ENCODE peak calls at places on chromosomes 6 and 20, in seven cellular contexts. One of them, this sample, is unnamed.

GRCh38 chr6:56292505-56293181 is 45.3 kb upstream of the COL21A1 start:
- DNase-seq in body of pancreas: no peak
- DNase-seq in A549: peak; percentile 67
- DNase-seq in spleen: no peak
- DNase-seq in Peyer's patch: no peak
- DNase-seq in uterus: no peak
- DNase-seq in H54: peak; percentile 14
- DNase-seq in this sample: no peak

GRCh38 chr6:122817766-122818165 is 28.7 kb downstream of the SMPDL3A start:
- DNase-seq in A549: no peak
- DNase-seq in body of pancreas: no peak
- DNase-seq in H54: no peak
- DNase-seq in uterus: no peak
- DNase-seq in Peyer's patch: no peak
- DNase-seq in spleen: no peak
- DNase-seq in this sample: no peak

GRCh38 chr6:16361861-16362260 is 123.5 kb downstream of the GMPR start:
- DNase-seq in body of pancreas: no peak
- DNase-seq in A549: no peak
- DNase-seq in H54: no peak
- DNase-seq in uterus: no peak
- DNase-seq in spleen: no peak
- DNase-seq in Peyer's patch: peak; percentile 60
- DNase-seq in this sample: no peak

GRCh38 chr6:137271245-137272183 is 52.3 kb upstream of the IFNGR1 start:
- DNase-seq in H54: no peak
- DNase-seq in Peyer's patch: no peak
- DNase-seq in uterus: no peak
- DNase-seq in A549: peak; percentile 60
- DNase-seq in spleen: no peak
- DNase-seq in body of pancreas: no peak
- DNase-seq in this sample: no peak

GRCh38 chr20:14580426-14581074 is 243.1 kb upstream of the FLRT3 start:
- DNase-seq in uterus: no peak
- DNase-seq in Peyer's patch: no peak
- DNase-seq in A549: peak; percentile 21
- DNase-seq in H54: no peak
- DNase-seq in body of pancreas: no peak
- DNase-seq in spleen: no peak
- DNase-seq in this sample: no peak

GRCh38 chr6:43669050-43669921 is 18.3 kb downstream of the MRPS18A start:
- DNase-seq in spleen: no peak
- DNase-seq in body of pancreas: peak; percentile 45
- DNase-seq in H54: no peak
- DNase-seq in A549: no peak
- DNase-seq in uterus: peak; percentile 87
- DNase-seq in Peyer's patch: no peak
- DNase-seq in this sample: peak; percentile 88

GRCh38 chr6:42629845-42630244 is 66.0 kb downstream of the UBR2 start:
- DNase-seq in uterus: no peak
- DNase-seq in A549: no peak
- DNase-seq in H54: no peak
- DNase-seq in Peyer's patch: no peak
- DNase-seq in body of pancreas: no peak
- DNase-seq in spleen: no peak
- DNase-seq in this sample: no peak

GRCh38 chr6:68042339-68043121 is 592.6 kb upstream of the ADGRB3 start:
- DNase-seq in body of pancreas: no peak
- DNase-seq in Peyer's patch: no peak
- DNase-seq in H54: no peak
- DNase-seq in uterus: no peak
- DNase-seq in spleen: no peak
- DNase-seq in A549: no peak
- DNase-seq in this sample: no peak

GRCh38 chr6:45382391-45382790 is 4.7 kb upstream of the SUPT3H start:
- DNase-seq in body of pancreas: no peak
- DNase-seq in spleen: no peak
- DNase-seq in uterus: no peak
- DNase-seq in Peyer's patch: no peak
- DNase-seq in A549: no peak
- DNase-seq in H54: no peak
- DNase-seq in this sample: no peak

GRCh38 chr20:10578607-10579006 is 95.2 kb downstream of the JAG1 start:
- DNase-seq in uterus: no peak
- DNase-seq in spleen: no peak
- DNase-seq in body of pancreas: no peak
- DNase-seq in H54: no peak
- DNase-seq in A549: peak; percentile 59
- DNase-seq in Peyer's patch: no peak
- DNase-seq in this sample: no peak

GRCh38 chr6:110949679-110950285 is 8.7 kb upstream of the GTF3C6 start:
- DNase-seq in spleen: no peak
- DNase-seq in Peyer's patch: no peak
- DNase-seq in H54: no peak
- DNase-seq in body of pancreas: no peak
- DNase-seq in A549: peak; percentile 38
- DNase-seq in uterus: no peak
- DNase-seq in this sample: no peak

GRCh38 chr6:139943391-139943790 is 568.9 kb upstream of the CITED2 start:
- DNase-seq in Peyer's patch: no peak
- DNase-seq in spleen: no peak
- DNase-seq in body of pancreas: no peak
- DNase-seq in A549: peak; percentile 44
- DNase-seq in H54: peak; percentile 12
- DNase-seq in uterus: no peak
- DNase-seq in this sample: no peak

GRCh38 chr6:56613247-56613851 is 29.3 kb downstream of the DST start:
- DNase-seq in spleen: no peak
- DNase-seq in A549: no peak
- DNase-seq in Peyer's patch: no peak
- DNase-seq in body of pancreas: no peak
- DNase-seq in uterus: no peak
- DNase-seq in H54: no peak
- DNase-seq in this sample: no peak

GRCh38 chr20:19254086-19254821 is 41.8 kb downstream of the SLC24A3 start:
- DNase-seq in A549: no peak
- DNase-seq in body of pancreas: no peak
- DNase-seq in uterus: no peak
- DNase-seq in spleen: no peak
- DNase-seq in H54: no peak
- DNase-seq in Peyer's patch: no peak
- DNase-seq in this sample: no peak

GRCh38 chr6:34341481-34341971 is 50.9 kb downstream of the NUDT3 start:
- DNase-seq in body of pancreas: peak; percentile 25
- DNase-seq in H54: peak; percentile 21
- DNase-seq in uterus: peak; percentile 37
- DNase-seq in Peyer's patch: no peak
- DNase-seq in spleen: no peak
- DNase-seq in A549: no peak
- DNase-seq in this sample: no peak

GRCh38 chr20:8490076-8490830 is 358.2 kb downstream of the PLCB1 start:
- DNase-seq in A549: no peak
- DNase-seq in H54: no peak
- DNase-seq in Peyer's patch: no peak
- DNase-seq in spleen: no peak
- DNase-seq in uterus: no peak
- DNase-seq in body of pancreas: no peak
- DNase-seq in this sample: no peak

GRCh38 chr6:39335780-39336541 is 13.5 kb upstream of the KCNK16 start:
- DNase-seq in spleen: no peak
- DNase-seq in Peyer's patch: no peak
- DNase-seq in H54: peak; percentile 42
- DNase-seq in A549: no peak
- DNase-seq in body of pancreas: no peak
- DNase-seq in uterus: no peak
- DNase-seq in this sample: peak; percentile 46

DNA sequence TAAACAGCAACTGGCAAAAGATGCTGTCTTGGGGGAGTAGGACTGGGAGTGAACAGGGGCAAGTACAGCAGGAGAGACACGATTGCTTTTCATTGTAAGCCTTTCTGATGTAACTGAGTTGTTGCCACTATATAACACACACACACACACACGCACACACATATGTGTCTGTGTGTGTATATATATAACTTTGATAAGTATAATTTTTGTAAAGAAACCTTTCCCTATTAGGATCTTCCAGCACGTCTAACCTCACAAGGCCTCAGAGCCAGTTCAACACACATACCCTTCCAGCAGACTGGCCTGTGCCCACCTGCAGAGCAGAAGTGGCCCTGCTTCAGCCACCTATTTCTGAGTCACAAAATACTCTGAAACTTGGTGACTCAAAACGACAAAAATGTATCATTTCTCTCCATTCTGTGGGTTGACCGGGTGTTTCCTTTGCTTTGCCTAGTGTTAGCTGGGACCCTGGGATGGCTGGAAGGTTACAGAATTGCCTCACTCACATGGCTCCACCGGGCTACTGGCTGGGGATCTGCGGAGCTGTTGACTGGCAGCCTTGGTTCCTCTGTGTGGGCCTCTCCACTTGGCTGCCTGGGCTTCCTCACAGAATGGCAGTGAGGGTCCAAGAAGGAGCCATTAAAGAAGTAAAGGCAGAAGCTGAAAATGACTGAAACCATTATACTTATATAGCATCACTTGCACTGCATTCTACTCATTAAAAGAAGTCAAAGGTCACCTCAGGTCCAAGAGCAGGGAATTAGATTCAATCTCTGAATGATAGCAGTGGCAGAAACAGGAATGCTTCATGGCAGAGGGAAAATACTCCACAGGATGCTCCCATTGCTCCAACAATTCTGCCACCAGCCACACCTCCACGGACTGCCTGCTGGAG is 126.4 kb downstream of the BANF2 start:
- DNase-seq in H54: no peak
- DNase-seq in A549: no peak
- DNase-seq in spleen: no peak
- DNase-seq in body of pancreas: no peak
- DNase-seq in uterus: no peak
- DNase-seq in Peyer's patch: no peak
- DNase-seq in this sample: no peak
- TF ChIP-seq POLR2A in H54: no peak
- TF ChIP-seq POLR2A in A549: no peak
- TF ChIP-seq POLR2A in spleen: no peak
- TF ChIP-seq POLR2A in body of pancreas: no peak
- TF ChIP-seq POLR2A in uterus: no peak
- TF ChIP-seq POLR2A in Peyer's patch: no peak
- TF ChIP-seq POLR2A in this sample: no peak

GRCh38 chr6:705047-705446 is 12.1 kb upstream of the EXOC2 start:
- DNase-seq in Peyer's patch: no peak
- DNase-seq in uterus: no peak
- DNase-seq in H54: no peak
- DNase-seq in A549: no peak
- DNase-seq in body of pancreas: no peak
- DNase-seq in spleen: no peak
- DNase-seq in this sample: no peak
- TF ChIP-seq POLR2A in Peyer's patch: no peak
- TF ChIP-seq POLR2A in uterus: no peak
- TF ChIP-seq POLR2A in H54: no peak
- TF ChIP-seq POLR2A in A549: no peak
- TF ChIP-seq POLR2A in body of pancreas: no peak
- TF ChIP-seq POLR2A in spleen: no peak
- TF ChIP-seq POLR2A in this sample: no peak

DNA sequence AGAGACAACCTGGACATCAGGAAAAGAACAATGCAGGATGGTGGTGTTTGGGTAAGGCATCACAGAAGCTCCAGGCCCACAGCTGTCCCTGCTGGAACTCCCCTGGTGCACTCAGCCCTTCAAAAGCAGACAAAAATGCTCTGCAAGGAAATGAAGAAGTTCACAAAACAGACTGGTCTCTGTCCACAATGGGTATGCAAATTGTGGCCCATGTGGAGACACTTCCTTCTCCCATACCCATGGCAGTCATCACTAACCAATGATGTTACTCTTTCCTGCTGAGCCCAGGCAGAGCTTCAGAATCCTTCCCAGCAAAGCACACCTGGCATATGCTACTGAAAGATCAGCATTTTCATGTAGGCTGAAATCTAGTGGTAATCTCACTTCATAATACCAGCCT is 42.6 kb upstream of the PXDC1 start:
- DNase-seq in Peyer's patch: no peak
- DNase-seq in A549: no peak
- DNase-seq in spleen: no peak
- DNase-seq in uterus: no peak
- DNase-seq in H54: no peak
- DNase-seq in body of pancreas: no peak
- DNase-seq in this sample: no peak
- TF ChIP-seq POLR2A in Peyer's patch: no peak
- TF ChIP-seq POLR2A in A549: no peak
- TF ChIP-seq POLR2A in spleen: no peak
- TF ChIP-seq POLR2A in uterus: no peak
- TF ChIP-seq POLR2A in H54: no peak
- TF ChIP-seq POLR2A in body of pancreas: no peak
- TF ChIP-seq POLR2A in this sample: no peak

GRCh38 chr6:152299336-152299735 is 337.8 kb downstream of the SYNE1 start:
- DNase-seq in uterus: no peak
- DNase-seq in spleen: no peak
- DNase-seq in H54: no peak
- DNase-seq in Peyer's patch: no peak
- DNase-seq in body of pancreas: no peak
- DNase-seq in A549: no peak
- DNase-seq in this sample: no peak

GRCh38 chr6:152301021-152301805 is 335.9 kb downstream of the SYNE1 start:
- DNase-seq in spleen: no peak
- DNase-seq in A549: no peak
- DNase-seq in Peyer's patch: no peak
- DNase-seq in body of pancreas: no peak
- DNase-seq in H54: no peak
- DNase-seq in uterus: no peak
- DNase-seq in this sample: no peak

GRCh38 chr6:152300517-152300916 is 336.6 kb downstream of the SYNE1 start:
- DNase-seq in uterus: no peak
- DNase-seq in Peyer's patch: no peak
- DNase-seq in H54: no peak
- DNase-seq in spleen: no peak
- DNase-seq in A549: no peak
- DNase-seq in body of pancreas: no peak
- DNase-seq in this sample: no peak

GRCh38 chr6:152305672-152306071 is 331.5 kb downstream of the SYNE1 start:
- DNase-seq in spleen: no peak
- DNase-seq in H54: no peak
- DNase-seq in uterus: no peak
- DNase-seq in body of pancreas: no peak
- DNase-seq in Peyer's patch: no peak
- DNase-seq in A549: no peak
- DNase-seq in this sample: no peak

DNA sequence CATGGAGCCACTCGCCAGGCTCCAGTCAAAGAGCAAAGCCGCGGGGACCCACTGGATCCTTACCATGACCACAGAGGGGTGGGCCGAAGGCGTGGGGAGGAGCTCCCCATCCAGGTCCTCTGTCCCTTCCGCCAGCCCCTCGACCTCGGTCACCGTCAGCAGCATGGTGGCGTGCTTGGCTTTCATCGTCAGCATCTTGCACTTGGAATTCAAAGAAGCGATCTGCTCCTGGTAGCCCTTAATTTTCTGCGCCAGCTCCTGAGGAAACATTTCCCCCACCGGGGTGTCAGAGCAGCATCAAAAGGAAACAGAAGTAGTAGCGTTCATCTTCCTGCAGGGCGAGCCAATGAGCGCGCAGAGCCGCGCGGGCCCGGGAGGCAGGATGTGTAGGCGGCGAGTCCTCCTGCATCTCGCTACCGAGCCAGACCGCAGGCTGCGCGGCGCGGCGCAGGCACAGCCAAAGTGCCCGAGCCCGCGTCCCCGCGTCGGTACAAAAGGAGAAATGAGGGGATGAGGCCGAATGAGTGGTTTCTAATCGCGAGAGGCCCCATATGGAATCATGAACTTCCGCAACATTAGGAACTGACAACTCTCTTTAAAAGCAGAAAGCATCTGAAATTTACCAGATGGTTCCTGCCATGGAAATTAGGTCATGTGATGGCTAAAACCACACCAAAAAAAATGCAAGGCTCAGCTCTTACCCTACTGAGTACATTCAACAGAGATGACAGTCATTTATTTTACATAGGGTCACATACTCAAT is 335.2 kb downstream of the SYNE1 start:
- DNase-seq in H54: peak; percentile 53
- DNase-seq in Peyer's patch: peak; percentile 77
- DNase-seq in body of pancreas: peak; percentile 75
- DNase-seq in spleen: peak; percentile 97
- DNase-seq in uterus: peak; percentile 86
- DNase-seq in A549: peak; percentile 84
- DNase-seq in this sample: peak; percentile 90
- TF ChIP-seq POLR2A in H54: peak; percentile 62
- TF ChIP-seq POLR2A in Peyer's patch: no peak
- TF ChIP-seq POLR2A in body of pancreas: peak; percentile 67
- TF ChIP-seq POLR2A in spleen: no peak
- TF ChIP-seq POLR2A in uterus: peak; percentile 33
- TF ChIP-seq POLR2A in A549: peak; percentile 56
- TF ChIP-seq POLR2A in this sample: peak; percentile 30

This sample was measured in heart left ventricle.